ENCODE peak calls at places on chromosomes 3 and 15, in nine cellular contexts. L is vagina, R is PC-9, Y is A549, T is cardiac fibroblast, K is BE2C, N is neural crest cell, X is AG09319, O is foreskin fibroblast. C is an unnamed sample.

GRCh38 chr3:71537211-71537611 is 46.3 kb downstream of the FOXP1 start:
- DNase-seq in R (peak; percentile 54), N (no peak), Y (peak; percentile 65), T (peak; percentile 94), O (peak; percentile 87), K (no peak), X (peak; percentile 66), L (no peak), C (no peak)

GRCh38 chr3:111768571-111769100 is 90.4 kb upstream of the PHLDB2 start:
- DNase-seq in K (no peak), T (peak; percentile 98), X (peak; percentile 77), R (peak; percentile 54), L (no peak), O (peak; percentile 98), N (no peak), Y (peak; percentile 81), C (no peak)

GRCh38 chr3:42502429-42503250 is at the start of gene VIPR1:
- DNase-seq in T (peak; percentile 53), N (peak; percentile 42), Y (peak; percentile 58), L (peak; percentile 91), K (peak; percentile 65), O (peak; percentile 27), R (peak; percentile 96), X (no peak), C (peak; percentile 89)

GRCh38 chr3:10964537-10965167 is 27.9 kb upstream of the SLC6A1 start:
- DNase-seq in N (peak; percentile 39), Y (no peak), X (no peak), L (no peak), T (no peak), R (peak; percentile 3), O (no peak), K (no peak), C (peak; percentile 24)

GRCh38 chr3:185935465-185936263 is 2.1 kb downstream of the TRA2B start:
- DNase-seq in L (no peak), Y (no peak), K (no peak), O (peak; percentile 19), N (no peak), X (no peak), T (no peak), R (no peak), C (no peak)

GRCh38 chr15:82093774-82094211 is 48.0 kb upstream of the MEX3B start:
- DNase-seq in X (no peak), K (peak; percentile 57), N (no peak), Y (peak; percentile 86), T (peak; percentile 88), L (no peak), R (no peak), O (peak; percentile 91), C (no peak)

GRCh38 chr3:110069641-110070538 is 732.5 kb upstream of the DPPA4 start:
- DNase-seq in X (peak; percentile 25), N (no peak), O (peak; percentile 10), K (no peak), L (no peak), T (peak; percentile 86), R (no peak), Y (peak; percentile 9), C (no peak)

GRCh38 chr3:9279959-9280358 is 30.5 kb upstream of the SRGAP3 start:
- DNase-seq in O (peak; percentile 21), X (no peak), L (no peak), Y (peak; percentile 8), N (peak; percentile 44), R (no peak), T (no peak), K (no peak), C (no peak)

GRCh38 chr3:67790043-67790442 is 135.6 kb upstream of the SUCLG2 start:
- DNase-seq in K (peak; percentile 46), R (peak; percentile 15), L (no peak), N (peak; percentile 48), T (peak; percentile 55), O (peak; percentile 60), Y (peak; percentile 49), X (peak; percentile 11), C (peak; percentile 58)

GRCh38 chr15:77535845-77536244 is 96.9 kb downstream of the LINGO1 start:
- DNase-seq in N (no peak), L (no peak), Y (no peak), R (no peak), X (no peak), T (no peak), O (peak; percentile 29), K (no peak), C (no peak)

GRCh38 chr3:151283907-151284461 is 5.6 kb upstream of the P2RY14 start:
- DNase-seq in K (no peak), T (peak; percentile 85), X (no peak), O (peak; percentile 20), R (no peak), N (no peak), L (no peak), Y (peak; percentile 9), C (no peak)

GRCh38 chr3:108088697-108089096 is 2.1 kb downstream of the CD47 start:
- DNase-seq in O (no peak), Y (no peak), X (no peak), R (no peak), T (no peak), N (no peak), L (no peak), K (no peak), C (peak; percentile 55)

GRCh38 chr15:101115318-101115886 is 136.4 kb downstream of the CHSY1 start:
- DNase-seq in R (no peak), O (no peak), N (no peak), X (no peak), K (no peak), L (no peak), Y (no peak), T (peak; percentile 31), C (no peak)

GRCh38 chr15:89068325-89068784 is 19.9 kb upstream of the ABHD2 start:
- DNase-seq in K (no peak), N (no peak), X (peak; percentile 49), O (peak; percentile 92), T (peak; percentile 83), L (no peak), R (no peak), Y (peak; percentile 46), C (peak; percentile 46)

GRCh38 chr15:60026555-60026954 is 22.4 kb downstream of the FOXB1 start:
- DNase-seq in R (no peak), L (no peak), K (no peak), X (no peak), O (peak; percentile 6), T (no peak), Y (no peak), N (no peak), C (no peak)

GRCh38 chr3:36993326-36994283 is at the start of gene MLH1:
- DNase-seq in Y (peak; percentile 100), R (peak; percentile 99), T (peak; percentile 100), N (peak; percentile 99), O (peak; percentile 96), L (no peak), K (peak; percentile 87), X (peak; percentile 100), C (peak; percentile 83)

GRCh38 chr15:58515807-58516206 is 84.0 kb downstream of the LIPC start:
- DNase-seq in L (no peak), T (no peak), N (no peak), X (no peak), Y (no peak), O (no peak), K (no peak), R (no peak), C (peak; percentile 48)

GRCh38 chr3:54837964-54838363 is 89.9 kb downstream of the LRTM1 start:
- DNase-seq in O (peak; percentile 63), K (no peak), X (no peak), R (no peak), Y (no peak), T (no peak), L (no peak), N (no peak), C (no peak)
- TF ChIP-seq CTCF in O (peak; percentile 26), K (no peak), X (peak; percentile 34), R (peak; percentile 51), Y (no peak), T (peak; percentile 21), L (no peak), N (peak; percentile 41), C (no peak)

GRCh38 chr3:167100200-167100599 is 279.9 kb downstream of the ZBBX start:
- DNase-seq in K (no peak), R (no peak), L (no peak), O (no peak), Y (no peak), N (no peak), T (no peak), X (no peak), C (no peak)

GRCh38 chr3:167106456-167106855 is 273.6 kb downstream of the ZBBX start:
- DNase-seq in X (no peak), R (no peak), O (no peak), Y (no peak), N (no peak), K (no peak), T (no peak), L (no peak), C (no peak)

GRCh38 chr3:167100651-167101050 is 279.4 kb downstream of the ZBBX start:
- DNase-seq in Y (no peak), T (no peak), L (no peak), O (no peak), N (no peak), K (no peak), R (no peak), X (no peak), C (no peak)

DNA sequence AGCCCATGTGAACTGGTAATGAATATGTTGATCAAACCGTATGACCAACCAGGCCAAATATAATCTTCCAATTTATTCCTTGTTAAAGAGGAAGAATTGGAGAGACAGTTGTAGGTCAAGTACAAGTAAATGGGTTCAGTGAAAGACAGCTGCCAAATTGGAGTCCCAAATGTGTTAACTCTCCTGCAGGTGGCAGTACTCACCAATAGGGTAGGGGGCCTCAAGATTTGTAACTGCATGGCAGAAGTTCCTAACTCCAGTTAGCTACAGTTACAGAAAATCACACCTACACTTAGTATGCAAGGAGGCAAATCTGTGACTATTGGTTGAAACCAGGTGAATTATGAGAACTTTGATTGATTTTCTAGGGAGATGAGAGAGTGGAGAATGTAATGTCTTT is 278.0 kb downstream of the ZBBX start:
- DNase-seq in N (no peak), L (no peak), O (no peak), Y (peak; percentile 6), X (no peak), R (no peak), T (no peak), K (no peak), C (no peak)
- TF ChIP-seq CTCF in N (peak; percentile 30), L (no peak), O (no peak), Y (no peak), X (no peak), R (peak; percentile 17), T (no peak), K (no peak), C (no peak)

DNA sequence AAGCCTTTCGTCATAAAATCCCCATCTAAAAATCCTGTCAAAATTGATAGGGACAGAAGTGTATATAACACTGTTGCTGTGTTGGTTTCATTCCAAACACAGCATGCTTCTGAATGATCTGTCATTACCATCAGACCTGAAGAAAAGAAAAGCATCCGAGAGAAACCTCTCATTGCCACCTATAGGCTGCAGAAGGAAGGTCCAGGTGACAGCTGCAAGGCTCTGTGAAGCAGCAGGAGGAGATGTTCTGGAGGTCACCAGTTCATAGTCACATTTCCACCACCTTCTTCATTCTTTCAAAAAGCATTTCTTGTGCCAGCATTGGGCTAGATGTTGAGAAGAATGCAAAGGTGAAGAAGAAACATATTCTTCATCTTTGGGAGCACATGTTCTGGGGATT is 503.7 kb upstream of the NR2F2 start:
- DNase-seq in X (no peak), T (no peak), N (no peak), O (no peak), Y (no peak), R (no peak), L (no peak), K (no peak), C (no peak)
- TF ChIP-seq CTCF in X (no peak), T (peak; percentile 29), N (peak; percentile 49), O (no peak), Y (no peak), R (peak; percentile 45), L (no peak), K (no peak), C (no peak)

GRCh38 chr3:51382076-51382745 is 2.9 kb upstream of the MANF start:
- DNase-seq in O (no peak), N (no peak), L (no peak), K (no peak), T (no peak), R (no peak), X (no peak), Y (no peak), C (no peak)
- TF ChIP-seq CTCF in O (no peak), N (no peak), L (no peak), K (no peak), T (no peak), R (no peak), X (no peak), Y (no peak), C (no peak)

C was measured in GM20000.